ENCODE peak calls at places on chromosomes 4 and X, in seven cellular contexts. D is left ventricle myocardium inferior, B is epithelial cell of esophagus, V is kidney glomerular epithelial cell, T is spleen, G is HCT116, O is aorta. L is an unnamed sample.

GRCh38 chrX:134721766-134722532 is 63.7 kb upstream of the PLAC1 start:
- DNase-seq in D (no peak), B (no peak), V (no peak), T (no peak), G (no peak), O (no peak), L (no peak)

GRCh38 chrX:39614680-39614998 is 483.1 kb downstream of the BCOR start:
- DNase-seq in D (no peak), B (no peak), V (no peak), T (no peak), G (no peak), O (no peak), L (no peak)

GRCh38 chr4:180828455-180829018 is 1414.7 kb upstream of the TENM3 start:
- DNase-seq in D (no peak), B (peak; percentile 82), V (peak; percentile 62), T (no peak), G (peak; percentile 69), O (no peak), L (no peak)

GRCh38 chrX:109839694-109840358 is 106.8 kb upstream of the ACSL4 start:
- DNase-seq in D (peak; percentile 13), B (peak; percentile 30), V (no peak), T (no peak), G (peak; percentile 10), O (no peak), L (no peak)

GRCh38 chr4:8439168-8439567 is 1.4 kb downstream of the ACOX3 start:
- DNase-seq in D (no peak), B (peak; percentile 27), V (no peak), T (no peak), G (no peak), O (no peak), L (no peak)

GRCh38 chr4:86594559-86595425 is 677 bp downstream of the PTPN13 start:
- DNase-seq in D (peak; percentile 34), B (peak; percentile 67), V (peak; percentile 57), T (peak; percentile 82), G (peak; percentile 13), O (no peak), L (peak; percentile 12)

GRCh38 chr4:80307774-80308465 is 27.6 kb upstream of the CFAP299 start:
- DNase-seq in D (no peak), B (peak; percentile 93), V (peak; percentile 71), T (no peak), G (no peak), O (no peak), L (no peak)

GRCh38 chr4:91147067-91147466 is 1019.9 kb downstream of the CCSER1 start:
- DNase-seq in D (no peak), B (no peak), V (no peak), T (peak; percentile 59), G (no peak), O (no peak), L (no peak)

GRCh38 chrX:101764538-101764937 is 104.9 kb upstream of the ARMCX2 start:
- DNase-seq in D (no peak), B (peak; percentile 0), V (no peak), T (no peak), G (no peak), O (no peak), L (no peak)

GRCh38 chrX:103918050-103918449 is 44.4 kb upstream of the TMSB15B start:
- DNase-seq in D (peak; percentile 20), B (peak; percentile 41), V (peak; percentile 24), T (no peak), G (peak; percentile 50), O (peak; percentile 79), L (peak; percentile 26)

GRCh38 chrX:40072246-40072645 is 25.5 kb downstream of the BCOR start:
- DNase-seq in D (no peak), B (no peak), V (no peak), T (peak; percentile 29), G (no peak), O (peak; percentile 46), L (no peak)

GRCh38 chr4:110486226-110486625 is 10.3 kb downstream of the ENPEP start:
- DNase-seq in D (no peak), B (no peak), V (no peak), T (no peak), G (no peak), O (no peak), L (no peak)